ENCODE peak calls at places on chromosomes 3 and 15, in nine cellular contexts. C is AG04450; N is HT-29; Y is HTR-8/SVneo; S is breast epithelium; F is T-helper 1 cell; H is activated CD4-positive, alpha-beta T cell treated with anti-CD3 and anti-CD28 coated beads for 1 hour; V is stimulated activated CD8-positive, alpha-beta memory T cell treated with anti-CD3 and anti-CD28 coated beads, Interleukin-15, amount 100 ng/mL, for 24 hours; Q is activated T-helper 9 cell treated with anti-CD3 and anti-CD28 coated beads, Interleukin-2, amount 50 U/mL, for 16 hours. J is an unnamed sample.

GRCh38 chr3:49357466-49358216 is 512 bp downstream of the GPX1 start:
- DNase-seq in F (peak), V (no peak), S (peak), Y (peak), H (peak), Q (peak), C (peak), N (peak), J (peak)

GRCh38 chr15:94086360-94086759 is 145.0 kb upstream of the MCTP2 start:
- DNase-seq in Y (no peak), F (no peak), Q (no peak), V (no peak), S (no peak), H (no peak), C (peak), N (no peak), J (no peak)

GRCh38 chr15:78000089-78000926 is 77.2 kb downstream of the TBC1D2B start:
- DNase-seq in H (peak), N (peak), Y (peak), Q (peak), S (no peak), C (no peak), V (peak), F (peak), J (peak)

GRCh38 chr3:10511809-10512494 is 6.6 kb upstream of the ATP2B2 start:
- DNase-seq in S (no peak), C (peak), N (no peak), V (no peak), H (no peak), Q (no peak), F (no peak), Y (peak), J (no peak)

GRCh38 chr15:73919706-73920105 is 6.6 kb upstream of the LOXL1 start:
- DNase-seq in V (no peak), Q (no peak), H (no peak), N (no peak), C (no peak), S (no peak), Y (no peak), F (no peak), J (no peak)

GRCh38 chr15:68148039-68148438 is 57.1 kb downstream of the CALML4 start:
- DNase-seq in C (no peak), N (no peak), F (no peak), Q (no peak), S (no peak), V (no peak), H (no peak), Y (no peak), J (no peak)

GRCh38 chr3:154778057-154778456 is 302.1 kb upstream of the MME start:
- DNase-seq in V (no peak), S (no peak), C (no peak), H (no peak), Q (no peak), F (no peak), N (no peak), Y (no peak), J (no peak)

GRCh38 chr3:134640872-134641470 is 9.9 kb downstream of the KY start:
- DNase-seq in C (no peak), S (no peak), N (peak), Q (no peak), V (no peak), H (no peak), Y (peak), F (no peak), J (no peak)

GRCh38 chr15:99692825-99693224 is 40.4 kb downstream of the LYSMD4 start:
- DNase-seq in S (no peak), Q (no peak), N (no peak), Y (no peak), V (no peak), C (no peak), F (no peak), H (no peak), J (no peak)

GRCh38 chr15:70375006-70375409 is 277.3 kb upstream of the TLE3 start:
- DNase-seq in H (no peak), S (peak), Q (no peak), N (peak), C (no peak), F (no peak), Y (peak), V (no peak), J (no peak)

GRCh38 chr3:64355473-64355872 is 130.2 kb upstream of the PRICKLE2 start:
- DNase-seq in N (no peak), C (no peak), Q (no peak), H (no peak), Y (peak), F (no peak), V (no peak), S (no peak), J (no peak)

GRCh38 chr15:46918462-46919125 is 798.7 kb upstream of the SEMA6D start:
- DNase-seq in S (no peak), Y (no peak), F (no peak), C (no peak), V (no peak), N (no peak), Q (no peak), H (no peak), J (no peak)

GRCh38 chr3:71582612-71583568 is 638 bp downstream of the FOXP1 start:
- DNase-seq in N (peak), C (no peak), Y (no peak), F (peak), V (peak), Q (peak), S (peak), H (peak), J (peak)

GRCh38 chr15:35427091-35427490 is 118.9 kb downstream of the DPH6 start:
- DNase-seq in Y (peak), F (no peak), Q (no peak), C (peak), H (no peak), V (no peak), S (no peak), N (peak), J (no peak)

GRCh38 chr3:126828306-126828705 is 124.3 kb downstream of the CHCHD6 start:
- DNase-seq in Y (no peak), Q (no peak), N (no peak), C (no peak), V (no peak), F (no peak), S (no peak), H (no peak), J (no peak)

GRCh38 chr15:101151286-101151685 is 100.6 kb downstream of the CHSY1 start:
- DNase-seq in H (no peak), S (peak), F (no peak), Q (no peak), C (no peak), Y (no peak), V (no peak), N (no peak), J (no peak)

GRCh38 chr3:134197681-134198261 is 52.9 kb downstream of the RYK start:
- DNase-seq in F (no peak), S (no peak), Y (peak), Q (no peak), N (peak), C (peak), H (no peak), V (no peak), J (no peak)

GRCh38 chr3:17207019-17207418 is 322.3 kb downstream of the PLCL2 start:
- DNase-seq in V (no peak), Y (no peak), N (no peak), H (no peak), S (no peak), F (no peak), C (no peak), Q (no peak), J (no peak)

GRCh38 chr3:89682556-89682955 is 575.1 kb downstream of the EPHA3 start:
- DNase-seq in N (no peak), S (no peak), V (no peak), H (no peak), F (no peak), Q (no peak), C (no peak), Y (no peak), J (no peak)

GRCh38 chr3:138946554-138947302 is at the start of the genes FOXL2 and FOXL2NB:
- DNase-seq in C (no peak), S (no peak), V (no peak), Y (no peak), F (no peak), H (no peak), N (no peak), Q (no peak), J (no peak)

GRCh38 chr15:67066041-67067021 is 929 bp downstream of the SMAD3 start:
- DNase-seq in Y (no peak), V (no peak), H (no peak), C (no peak), N (peak), S (no peak), Q (no peak), F (no peak), J (no peak)

GRCh38 chr3:188220097-188220788 is 66.3 kb downstream of the LPP start:
- DNase-seq in N (no peak), S (no peak), H (no peak), Q (no peak), V (no peak), Y (no peak), C (no peak), F (no peak), J (no peak)

GRCh38 chr3:27559835-27560234 is 75.7 kb upstream of the SLC4A7 start:
- DNase-seq in F (no peak), Q (no peak), C (peak), V (no peak), H (no peak), N (no peak), Y (no peak), S (no peak), J (no peak)

GRCh38 chr15:57213783-57214366 is 162.4 kb upstream of the CGNL1 start:
- DNase-seq in C (no peak), F (no peak), Y (peak), S (no peak), V (no peak), N (peak), H (no peak), Q (no peak), J (no peak)

J was measured in effector CD4-positive, alpha-beta T cell.